ENCODE peak calls at places on chromosomes 12 and 14, in five cellular contexts. Z is HCT116, K is hepatocyte, Y is GM23338, F is PC-3. Q is an unnamed sample.

GRCh38 chr12:65432606-65433005 is 154.1 kb downstream of the MSRB3 start:
- DNase-seq in Z (no peak), K (no peak), Y (no peak), F (peak), Q (no peak)

GRCh38 chr12:7351177-7351576 is 47.3 kb downstream of the ACSM4 start:
- DNase-seq in Z (no peak), K (no peak), Y (no peak), F (no peak), Q (no peak)

GRCh38 chr12:132355742-132356681 is 26.6 kb upstream of the GALNT9 start:
- DNase-seq in Z (no peak), K (no peak), Y (no peak), F (no peak), Q (no peak)

GRCh38 chr12:130970165-130970907 is 16.6 kb downstream of the ADGRD1 start:
- DNase-seq in Z (no peak), K (no peak), Y (no peak), F (no peak), Q (no peak)

GRCh38 chr12:8780389-8780788 is 42.0 kb upstream of the A2ML1 start:
- DNase-seq in Z (peak), K (peak), Y (peak), F (peak), Q (peak)

GRCh38 chr12:104582739-104583138 is 126.0 kb downstream of the CHST11 start:
- DNase-seq in Z (no peak), K (no peak), Y (no peak), F (no peak), Q (no peak)

GRCh38 chr14:104107611-104108569 is 22.4 kb downstream of the ASPG start:
- DNase-seq in Z (no peak), K (peak), Y (no peak), F (peak), Q (peak)

GRCh38 chr14:76551906-76552305 is 176.0 kb downstream of the ESRRB start:
- DNase-seq in Z (no peak), K (no peak), Y (peak), F (no peak), Q (no peak)

GRCh38 chr12:522692-523378 is 63.1 kb downstream of the B4GALNT3 start:
- DNase-seq in Z (no peak), K (no peak), Y (no peak), F (no peak), Q (no peak)

GRCh38 chr14:59225281-59225680 is 36.8 kb downstream of the DAAM1 start:
- DNase-seq in Z (no peak), K (no peak), Y (no peak), F (no peak), Q (no peak)

GRCh38 chr14:62604524-62604923 is 440.7 kb downstream of the KCNH5 start:
- DNase-seq in Z (no peak), K (no peak), Y (no peak), F (no peak), Q (no peak)

GRCh38 chr12:103326190-103326589 is 169.6 kb downstream of the C12orf42 start:
- DNase-seq in Z (peak), K (peak), Y (peak), F (peak), Q (peak)

GRCh38 chr12:11986165-11986564 is 84.6 kb upstream of the BCL2L14 start:
- DNase-seq in Z (no peak), K (no peak), Y (no peak), F (peak), Q (no peak)

GRCh38 chr12:125081427-125081826 is 16.2 kb downstream of the AACS start:
- DNase-seq in Z (no peak), K (no peak), Y (no peak), F (no peak), Q (no peak)

GRCh38 chr12:89657090-89657489 is 51.5 kb downstream of the ATP2B1 start:
- DNase-seq in Z (no peak), K (no peak), Y (no peak), F (no peak), Q (no peak)

GRCh38 chr14:106831322-106831720 is 1304.9 kb downstream of the TMEM121 start:
- DNase-seq in Z (no peak), K (no peak), Y (peak), F (no peak), Q (no peak)

GRCh38 chr12:113471619-113472171 is at the start of gene LHX5:
- DNase-seq in Z (no peak), K (no peak), Y (peak), F (no peak), Q (peak)
- TF ChIP-seq EZH2 in Z (no peak), K (no peak), Y (no peak), F (no peak), Q (peak)

GRCh38 chr14:49881296-49882006 is 11.4 kb upstream of the ARF6 start:
- DNase-seq in Z (no peak), K (no peak), Y (peak), F (no peak), Q (no peak)
- TF ChIP-seq EZH2phosphoT487 in Z (no peak), K (no peak), Y (no peak), F (no peak), Q (no peak)

DNA sequence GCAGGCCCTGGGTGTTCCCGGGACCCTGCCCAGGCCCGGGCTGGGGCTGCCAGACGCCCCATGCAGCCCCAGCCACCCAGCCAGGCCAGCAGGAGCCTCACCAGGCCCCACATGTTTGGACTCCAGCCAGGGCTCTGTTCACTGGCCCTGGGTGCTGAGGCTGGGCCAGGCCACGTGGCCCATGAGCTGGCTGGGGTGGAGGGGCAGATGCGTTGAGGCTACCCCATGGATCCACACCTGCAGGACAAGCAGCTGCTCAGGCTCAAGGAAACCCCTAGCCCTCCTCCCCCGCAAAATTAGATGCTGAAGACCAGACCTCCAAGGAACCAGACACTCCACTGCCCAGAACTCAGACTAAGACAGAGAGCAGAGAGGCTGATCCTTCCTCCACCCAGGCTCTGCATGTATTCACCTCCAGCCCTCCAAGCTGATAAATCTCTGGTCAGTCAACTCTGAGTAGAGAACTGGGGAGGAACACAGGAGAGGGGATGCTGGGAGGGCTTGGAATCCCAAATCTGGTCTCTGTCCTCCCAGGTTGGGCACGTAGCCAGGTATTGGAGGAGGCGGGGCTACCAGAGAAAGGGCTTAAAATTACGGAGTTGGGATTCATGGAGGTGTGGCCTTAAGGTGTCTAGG is 1.6 kb downstream of the CDH24 start:
- DNase-seq in Z (no peak), K (peak), Y (no peak), F (no peak), Q (peak)
- H2AFZ ChIP-seq in Z (no peak), K (no peak), Y (no peak), F (no peak), Q (peak)

DNA sequence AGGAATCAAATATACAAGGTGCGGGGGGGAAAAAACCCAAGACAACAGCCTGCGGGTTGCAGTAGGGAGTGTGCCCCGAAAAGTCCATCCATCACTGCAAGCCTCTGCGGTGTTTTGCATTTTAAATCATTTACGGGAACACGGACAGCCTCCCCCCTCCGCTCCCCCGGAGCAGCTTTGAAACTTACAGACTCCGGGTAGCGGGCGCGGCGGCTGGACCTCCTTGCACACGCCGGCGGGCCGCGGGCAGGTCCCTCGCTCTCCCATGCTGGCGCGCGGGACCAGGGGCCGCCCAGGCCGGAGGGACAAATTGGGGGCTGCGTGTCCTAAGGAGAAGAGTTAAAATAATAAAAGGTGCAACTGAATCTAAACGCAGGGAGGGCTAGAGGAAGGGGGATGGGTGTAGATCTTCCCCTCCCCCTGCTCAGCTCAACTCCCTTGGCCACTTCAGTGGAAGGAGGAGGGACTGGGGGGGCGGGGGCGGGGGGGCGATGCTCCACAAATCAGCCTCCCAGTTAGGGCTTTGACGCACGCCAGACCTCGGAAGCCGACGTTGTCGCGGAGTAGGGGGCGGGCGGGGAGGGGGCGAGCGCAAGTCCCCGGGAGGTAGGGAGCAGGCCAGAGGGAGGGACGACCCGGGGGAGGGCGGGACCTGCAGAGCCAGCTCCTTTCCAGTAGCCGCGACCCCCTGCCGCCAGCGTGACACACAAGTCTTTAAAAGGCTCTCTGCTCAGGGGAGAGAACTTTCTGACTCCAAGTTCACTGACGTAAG is at the start of gene KCNJ8:
- DNase-seq in Z (no peak), K (peak), Y (peak), F (no peak), Q (peak)
- TF ChIP-seq EZH2 in Z (no peak), K (no peak), Y (no peak), F (no peak), Q (no peak)

GRCh38 chr14:94355191-94355794 is 32.2 kb upstream of the SERPINA6 start:
- DNase-seq in Z (no peak), K (peak), Y (peak), F (peak), Q (no peak)
- TF ChIP-seq EZH2phosphoT487 in Z (no peak), K (no peak), Y (no peak), F (no peak), Q (no peak)

DNA sequence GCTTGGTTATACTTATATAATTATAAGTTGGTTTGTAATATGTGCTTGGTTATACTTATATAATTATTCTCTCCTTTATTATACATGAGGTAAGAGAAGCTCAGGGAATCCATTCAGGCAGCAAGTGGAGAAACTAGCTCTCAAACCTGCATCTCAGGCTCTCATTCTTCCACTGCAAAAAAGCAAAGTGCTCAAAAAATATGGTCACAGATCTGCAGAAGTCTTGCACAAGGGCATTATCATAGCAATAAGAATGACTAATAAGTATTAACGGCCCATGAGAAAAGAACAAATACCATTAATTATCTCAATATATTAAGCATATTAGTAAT is 476 bp upstream of the TRAFD1 start:
- DNase-seq in Z (no peak), K (no peak), Y (no peak), F (no peak), Q (no peak)
- H2AFZ ChIP-seq in Z (peak), K (no peak), Y (peak), F (no peak), Q (peak)

GRCh38 chr14:36662258-36662542 is 540 bp downstream of the PAX9 start:
- DNase-seq in Z (no peak), K (no peak), Y (no peak), F (no peak), Q (no peak)

GRCh38 chr14:36659010-36659821 is 2.4 kb upstream of the PAX9 start:
- DNase-seq in Z (no peak), K (no peak), Y (no peak), F (peak), Q (no peak)

GRCh38 chr14:36661506-36662257 is at the start of gene PAX9:
- DNase-seq in Z (peak), K (peak), Y (peak), F (peak), Q (peak)

GRCh38 chr14:36659822-36660735 is 1.6 kb upstream of the PAX9 start:
- DNase-seq in Z (no peak), K (no peak), Y (peak), F (no peak), Q (no peak)

DNA sequence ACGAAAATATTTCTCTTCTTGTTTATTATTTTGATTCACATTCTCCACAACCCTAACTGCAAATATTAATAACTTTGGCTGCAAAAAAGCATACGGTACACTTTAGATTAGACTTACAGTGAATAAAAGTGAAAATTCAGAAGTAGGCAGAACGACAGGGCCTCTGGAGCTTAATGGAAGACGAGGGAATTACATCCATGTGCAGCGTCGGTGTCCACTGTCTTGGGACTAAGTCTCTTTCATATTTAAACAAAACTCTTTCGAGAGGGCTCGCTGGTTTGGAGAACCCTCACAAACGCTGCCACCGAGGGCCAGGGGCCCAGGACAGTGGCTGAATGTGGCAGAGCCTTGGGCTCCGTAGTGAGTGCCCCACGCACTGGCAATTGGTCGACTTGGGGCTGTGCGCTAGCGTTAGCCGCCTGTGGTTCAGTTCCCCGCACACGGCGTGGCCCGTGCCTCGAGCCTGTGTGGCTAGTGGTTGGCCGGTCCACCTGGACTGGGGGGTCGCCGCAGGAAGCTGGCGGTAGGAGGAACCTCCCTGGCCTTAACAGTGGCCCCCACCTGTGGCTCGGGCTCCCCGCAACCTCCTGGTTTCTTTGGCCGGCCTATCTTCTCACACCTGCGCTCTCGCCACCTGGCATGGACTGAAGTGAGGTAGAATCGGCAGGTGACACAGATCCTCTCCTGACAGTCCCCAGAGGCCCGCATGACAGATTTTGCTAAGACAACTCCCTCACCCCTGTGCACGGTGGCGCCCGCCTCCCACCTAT is 739 bp upstream of the PAX9 start:
- DNase-seq in Z (no peak), K (no peak), Y (peak), F (no peak), Q (no peak)
- TF ChIP-seq EZH2 in Z (no peak), K (no peak), Y (peak), F (no peak), Q (no peak)